ENCODE peak calls at places on chromosome 2, in six cellular contexts. One of them, this sample, is unnamed.

GRCh38 chr2:70553334-70553583 is 367 bp downstream of the TGFA start:
- DNase-seq in stimulated activated CD8-positive, alpha-beta memory T cell treated with anti-CD3 and anti-CD28 coated beads, Interleukin-12 subunit alpha, Interleukin-12 subunit beta, amount 100 ng/mL, for 4 hours: no peak
- DNase-seq in activated naive CD4-positive, alpha-beta T cell: peak
- DNase-seq in kidney tubule cell: peak
- DNase-seq in RPMI7951: no peak
- DNase-seq in OCI-LY7: no peak
- DNase-seq in this sample: no peak

GRCh38 chr2:11896386-11896785 is 150.0 kb downstream of the LPIN1 start:
- DNase-seq in RPMI7951: no peak
- DNase-seq in OCI-LY7: no peak
- DNase-seq in kidney tubule cell: no peak
- DNase-seq in stimulated activated CD8-positive, alpha-beta memory T cell treated with anti-CD3 and anti-CD28 coated beads, Interleukin-12 subunit alpha, Interleukin-12 subunit beta, amount 100 ng/mL, for 4 hours: no peak
- DNase-seq in activated naive CD4-positive, alpha-beta T cell: no peak
- DNase-seq in this sample: no peak

GRCh38 chr2:36362291-36362690 is 6.7 kb downstream of the CRIM1 start:
- DNase-seq in RPMI7951: peak
- DNase-seq in activated naive CD4-positive, alpha-beta T cell: no peak
- DNase-seq in OCI-LY7: no peak
- DNase-seq in stimulated activated CD8-positive, alpha-beta memory T cell treated with anti-CD3 and anti-CD28 coated beads, Interleukin-12 subunit alpha, Interleukin-12 subunit beta, amount 100 ng/mL, for 4 hours: no peak
- DNase-seq in kidney tubule cell: peak
- DNase-seq in this sample: no peak

GRCh38 chr2:20536619-20537422 is 89.9 kb downstream of the RHOB start:
- DNase-seq in stimulated activated CD8-positive, alpha-beta memory T cell treated with anti-CD3 and anti-CD28 coated beads, Interleukin-12 subunit alpha, Interleukin-12 subunit beta, amount 100 ng/mL, for 4 hours: no peak
- DNase-seq in kidney tubule cell: no peak
- DNase-seq in OCI-LY7: no peak
- DNase-seq in activated naive CD4-positive, alpha-beta T cell: no peak
- DNase-seq in RPMI7951: no peak
- DNase-seq in this sample: no peak

GRCh38 chr2:230582851-230583283 is 129.8 kb upstream of the CAB39 start:
- DNase-seq in RPMI7951: peak
- DNase-seq in activated naive CD4-positive, alpha-beta T cell: no peak
- DNase-seq in OCI-LY7: no peak
- DNase-seq in kidney tubule cell: peak
- DNase-seq in stimulated activated CD8-positive, alpha-beta memory T cell treated with anti-CD3 and anti-CD28 coated beads, Interleukin-12 subunit alpha, Interleukin-12 subunit beta, amount 100 ng/mL, for 4 hours: no peak
- DNase-seq in this sample: no peak

GRCh38 chr2:84996909-84997308 is 25.9 kb downstream of the KCMF1 start:
- DNase-seq in activated naive CD4-positive, alpha-beta T cell: no peak
- DNase-seq in OCI-LY7: no peak
- DNase-seq in stimulated activated CD8-positive, alpha-beta memory T cell treated with anti-CD3 and anti-CD28 coated beads, Interleukin-12 subunit alpha, Interleukin-12 subunit beta, amount 100 ng/mL, for 4 hours: no peak
- DNase-seq in kidney tubule cell: no peak
- DNase-seq in RPMI7951: no peak
- DNase-seq in this sample: no peak

GRCh38 chr2:221125691-221126090 is 446.4 kb downstream of the EPHA4 start:
- DNase-seq in OCI-LY7: no peak
- DNase-seq in stimulated activated CD8-positive, alpha-beta memory T cell treated with anti-CD3 and anti-CD28 coated beads, Interleukin-12 subunit alpha, Interleukin-12 subunit beta, amount 100 ng/mL, for 4 hours: no peak
- DNase-seq in RPMI7951: no peak
- DNase-seq in kidney tubule cell: no peak
- DNase-seq in activated naive CD4-positive, alpha-beta T cell: no peak
- DNase-seq in this sample: no peak

GRCh38 chr2:8482432-8482831 is 199.4 kb upstream of the ID2 start:
- DNase-seq in stimulated activated CD8-positive, alpha-beta memory T cell treated with anti-CD3 and anti-CD28 coated beads, Interleukin-12 subunit alpha, Interleukin-12 subunit beta, amount 100 ng/mL, for 4 hours: no peak
- DNase-seq in kidney tubule cell: no peak
- DNase-seq in activated naive CD4-positive, alpha-beta T cell: no peak
- DNase-seq in OCI-LY7: no peak
- DNase-seq in RPMI7951: no peak
- DNase-seq in this sample: no peak

GRCh38 chr2:33531345-33532059 is 55.1 kb downstream of the RASGRP3 start:
- DNase-seq in kidney tubule cell: no peak
- DNase-seq in OCI-LY7: peak
- DNase-seq in stimulated activated CD8-positive, alpha-beta memory T cell treated with anti-CD3 and anti-CD28 coated beads, Interleukin-12 subunit alpha, Interleukin-12 subunit beta, amount 100 ng/mL, for 4 hours: no peak
- DNase-seq in RPMI7951: peak
- DNase-seq in activated naive CD4-positive, alpha-beta T cell: no peak
- DNase-seq in this sample: no peak

GRCh38 chr2:216698895-216699294 is 3.5 kb upstream of the IGFBP5 start:
- DNase-seq in stimulated activated CD8-positive, alpha-beta memory T cell treated with anti-CD3 and anti-CD28 coated beads, Interleukin-12 subunit alpha, Interleukin-12 subunit beta, amount 100 ng/mL, for 4 hours: no peak
- DNase-seq in activated naive CD4-positive, alpha-beta T cell: no peak
- DNase-seq in kidney tubule cell: peak
- DNase-seq in OCI-LY7: peak
- DNase-seq in RPMI7951: peak
- DNase-seq in this sample: no peak

GRCh38 chr2:40097691-40098376 is 318.8 kb upstream of the THUMPD2 start:
- DNase-seq in RPMI7951: peak
- DNase-seq in activated naive CD4-positive, alpha-beta T cell: no peak
- DNase-seq in OCI-LY7: no peak
- DNase-seq in stimulated activated CD8-positive, alpha-beta memory T cell treated with anti-CD3 and anti-CD28 coated beads, Interleukin-12 subunit alpha, Interleukin-12 subunit beta, amount 100 ng/mL, for 4 hours: no peak
- DNase-seq in kidney tubule cell: peak
- DNase-seq in this sample: no peak

GRCh38 chr2:20664431-20665260 is 2.3 kb upstream of the GDF7 start:
- DNase-seq in activated naive CD4-positive, alpha-beta T cell: no peak
- DNase-seq in OCI-LY7: no peak
- DNase-seq in kidney tubule cell: no peak
- DNase-seq in RPMI7951: no peak
- DNase-seq in stimulated activated CD8-positive, alpha-beta memory T cell treated with anti-CD3 and anti-CD28 coated beads, Interleukin-12 subunit alpha, Interleukin-12 subunit beta, amount 100 ng/mL, for 4 hours: no peak
- DNase-seq in this sample: no peak

GRCh38 chr2:40955635-40956034 is 503.7 kb upstream of the SLC8A1 start:
- DNase-seq in stimulated activated CD8-positive, alpha-beta memory T cell treated with anti-CD3 and anti-CD28 coated beads, Interleukin-12 subunit alpha, Interleukin-12 subunit beta, amount 100 ng/mL, for 4 hours: no peak
- DNase-seq in activated naive CD4-positive, alpha-beta T cell: no peak
- DNase-seq in RPMI7951: no peak
- DNase-seq in OCI-LY7: peak
- DNase-seq in kidney tubule cell: no peak
- DNase-seq in this sample: no peak

GRCh38 chr2:135727968-135728728 is 13.5 kb upstream of the UBXN4 start:
- DNase-seq in kidney tubule cell: no peak
- DNase-seq in stimulated activated CD8-positive, alpha-beta memory T cell treated with anti-CD3 and anti-CD28 coated beads, Interleukin-12 subunit alpha, Interleukin-12 subunit beta, amount 100 ng/mL, for 4 hours: no peak
- DNase-seq in OCI-LY7: no peak
- DNase-seq in activated naive CD4-positive, alpha-beta T cell: no peak
- DNase-seq in RPMI7951: no peak
- DNase-seq in this sample: no peak

GRCh38 chr2:184371641-184372040 is 226.7 kb upstream of the ZNF804A start:
- DNase-seq in activated naive CD4-positive, alpha-beta T cell: no peak
- DNase-seq in RPMI7951: no peak
- DNase-seq in OCI-LY7: no peak
- DNase-seq in stimulated activated CD8-positive, alpha-beta memory T cell treated with anti-CD3 and anti-CD28 coated beads, Interleukin-12 subunit alpha, Interleukin-12 subunit beta, amount 100 ng/mL, for 4 hours: no peak
- DNase-seq in kidney tubule cell: no peak
- DNase-seq in this sample: no peak

GRCh38 chr2:28927878-28928277 is 33.4 kb downstream of the WDR43 start:
- DNase-seq in stimulated activated CD8-positive, alpha-beta memory T cell treated with anti-CD3 and anti-CD28 coated beads, Interleukin-12 subunit alpha, Interleukin-12 subunit beta, amount 100 ng/mL, for 4 hours: no peak
- DNase-seq in RPMI7951: no peak
- DNase-seq in OCI-LY7: no peak
- DNase-seq in activated naive CD4-positive, alpha-beta T cell: no peak
- DNase-seq in kidney tubule cell: no peak
- DNase-seq in this sample: no peak

GRCh38 chr2:81545626-81546025 is 1241.1 kb upstream of the LRRTM1 start:
- DNase-seq in activated naive CD4-positive, alpha-beta T cell: no peak
- DNase-seq in stimulated activated CD8-positive, alpha-beta memory T cell treated with anti-CD3 and anti-CD28 coated beads, Interleukin-12 subunit alpha, Interleukin-12 subunit beta, amount 100 ng/mL, for 4 hours: no peak
- DNase-seq in kidney tubule cell: no peak
- DNase-seq in RPMI7951: peak
- DNase-seq in OCI-LY7: no peak
- DNase-seq in this sample: no peak

GRCh38 chr2:222302178-222303018 is 3.6 kb upstream of the PAX3 start:
- DNase-seq in activated naive CD4-positive, alpha-beta T cell: no peak
- DNase-seq in OCI-LY7: no peak
- DNase-seq in kidney tubule cell: no peak
- DNase-seq in RPMI7951: no peak
- DNase-seq in stimulated activated CD8-positive, alpha-beta memory T cell treated with anti-CD3 and anti-CD28 coated beads, Interleukin-12 subunit alpha, Interleukin-12 subunit beta, amount 100 ng/mL, for 4 hours: no peak
- DNase-seq in this sample: no peak

This sample was measured in natural killer cell.